ENCODE peak calls at places on chromosomes 13 and 19, in eight cellular contexts. F is upper lobe of right lung, L is SK-N-DZ, E is left lobe of liver, D is adrenal gland, I is EL, Q is AG20443, R is AG08395. B is an unnamed sample.

GRCh38 chr19:57465680-57466381 is 8.9 kb upstream of the VN1R1 start:
- DNase-seq in F (no peak), L (peak), E (no peak), D (no peak), I (peak), Q (no peak), R (peak), B (no peak)

GRCh38 chr19:36489920-36490415 is 607 bp upstream of the ZNF566 start:
- DNase-seq in F (no peak), L (peak), E (no peak), D (peak), I (peak), Q (peak), R (peak), B (no peak)

GRCh38 chr19:1819211-1819975 is 7.3 kb upstream of the ATP8B3 start:
- DNase-seq in F (no peak), L (no peak), E (no peak), D (no peak), I (no peak), Q (no peak), R (no peak), B (no peak)

GRCh38 chr19:17020823-17021222 is 5.8 kb downstream of the CPAMD8 start:
- DNase-seq in F (no peak), L (no peak), E (no peak), D (no peak), I (peak), Q (no peak), R (no peak), B (no peak)

GRCh38 chr13:73598021-73598712 is 536.0 kb downstream of the KLF12 start:
- DNase-seq in F (no peak), L (no peak), E (no peak), D (no peak), I (peak), Q (no peak), R (no peak), B (peak)

GRCh38 chr13:39306639-39307589 is 268.7 kb downstream of the NHLRC3 start:
- DNase-seq in F (no peak), L (no peak), E (no peak), D (no peak), I (no peak), Q (no peak), R (no peak), B (no peak)

GRCh38 chr13:91572944-91573535 is 174.6 kb downstream of the GPC5 start:
- DNase-seq in F (no peak), L (no peak), E (no peak), D (no peak), I (no peak), Q (no peak), R (no peak), B (peak)

GRCh38 chr13:114100446-114101320 is 31.7 kb downstream of the RASA3 start:
- DNase-seq in F (peak), L (no peak), E (no peak), D (peak), I (no peak), Q (no peak), R (no peak), B (no peak)

GRCh38 chr19:18503971-18504885 is 17.6 kb downstream of the ELL start:
- DNase-seq in F (no peak), L (no peak), E (peak), D (no peak), I (no peak), Q (no peak), R (no peak), B (no peak)

GRCh38 chr13:87677334-87678234 is 6.4 kb downstream of the SLITRK5 start:
- DNase-seq in F (peak), L (no peak), E (no peak), D (no peak), I (no peak), Q (peak), R (no peak), B (peak)

GRCh38 chr13:21673592-21674270 is 2.9 kb downstream of the FGF9 start:
- DNase-seq in F (peak), L (peak), E (peak), D (peak), I (peak), Q (peak), R (peak), B (no peak)

GRCh38 chr19:38307076-38307475 is 3.0 kb downstream of the C19orf33 start:
- DNase-seq in F (no peak), L (no peak), E (no peak), D (no peak), I (no peak), Q (no peak), R (no peak), B (no peak)

GRCh38 chr13:110348751-110349150 is 41.7 kb downstream of the COL4A2 start:
- DNase-seq in F (no peak), L (no peak), E (no peak), D (no peak), I (no peak), Q (no peak), R (no peak), B (no peak)

GRCh38 chr13:113653264-113654174 is 4.5 kb downstream of the ATP4B start:
- DNase-seq in F (peak), L (no peak), E (no peak), D (peak), I (no peak), Q (no peak), R (no peak), B (peak)

GRCh38 chr19:35179830-35180229 is 25.3 kb downstream of the FXYD5 start:
- DNase-seq in F (no peak), L (no peak), E (peak), D (no peak), I (no peak), Q (no peak), R (no peak), B (no peak)

GRCh38 chr19:49889038-49889686 is 7.5 kb downstream of the IL4I1 start:
- DNase-seq in F (peak), L (no peak), E (no peak), D (no peak), I (no peak), Q (no peak), R (no peak), B (no peak)

GRCh38 chr13:48739346-48740037 is 85.8 kb downstream of the CYSLTR2 start:
- DNase-seq in F (no peak), L (no peak), E (no peak), D (peak), I (no peak), Q (no peak), R (no peak), B (no peak)